ENCODE peak calls at places on chromosomes 6 and 20, in four cellular contexts. One of them, this sample, is unnamed. For H3K27me3, the result is how much of the 10 kb centered on the place peaks cover.

GRCh38 chr6:154731296-154732218 is 1.7 kb upstream of the SCAF8 start:
- DNase-seq in mammary epithelial cell: no peak
- DNase-seq in astrocyte: no peak
- DNase-seq in uterus: no peak
- DNase-seq in this sample: no peak

GRCh38 chr20:62583424-62583920 is 58.8 kb upstream of the SLCO4A1 start:
- DNase-seq in mammary epithelial cell: no peak
- DNase-seq in uterus: no peak
- DNase-seq in astrocyte: no peak
- DNase-seq in this sample: no peak

GRCh38 chr6:156914171-156914570 is 137.0 kb downstream of the ARID1B start:
- DNase-seq in uterus: no peak
- DNase-seq in astrocyte: no peak
- DNase-seq in mammary epithelial cell: no peak
- DNase-seq in this sample: no peak

GRCh38 chr6:3749991-3750323 is 1.6 kb downstream of the PXDC1 start:
- DNase-seq in mammary epithelial cell: peak
- DNase-seq in uterus: peak
- DNase-seq in astrocyte: peak
- DNase-seq in this sample: peak

GRCh38 chr20:58084566-58084965 is 143.9 kb downstream of the ANKRD60 start:
- DNase-seq in mammary epithelial cell: no peak
- DNase-seq in uterus: no peak
- DNase-seq in astrocyte: no peak
- DNase-seq in this sample: no peak

GRCh38 chr6:81790034-81790433 is 37.6 kb upstream of the TENT5A start:
- DNase-seq in astrocyte: no peak
- DNase-seq in mammary epithelial cell: no peak
- DNase-seq in uterus: no peak
- DNase-seq in this sample: no peak

GRCh38 chr20:58188496-58188895 is 40.0 kb downstream of the ANKRD60 start:
- DNase-seq in uterus: no peak
- DNase-seq in mammary epithelial cell: no peak
- DNase-seq in astrocyte: no peak
- DNase-seq in this sample: no peak

GRCh38 chr6:132466952-132467351 is 46.0 kb downstream of the STX7 start:
- DNase-seq in mammary epithelial cell: peak
- DNase-seq in uterus: peak
- DNase-seq in astrocyte: peak
- DNase-seq in this sample: no peak

GRCh38 chr6:125312478-125312877 is 10.7 kb upstream of the HDDC2 start:
- DNase-seq in astrocyte: no peak
- DNase-seq in mammary epithelial cell: no peak
- DNase-seq in uterus: no peak
- DNase-seq in this sample: no peak

GRCh38 chr6:141562181-141562800 is 570.4 kb upstream of the GJE1 start:
- DNase-seq in uterus: peak
- DNase-seq in mammary epithelial cell: no peak
- DNase-seq in astrocyte: no peak
- DNase-seq in this sample: no peak

GRCh38 chr6:81120280-81120679 is 632.2 kb downstream of the TENT5A start:
- DNase-seq in mammary epithelial cell: no peak
- DNase-seq in astrocyte: no peak
- DNase-seq in uterus: no peak
- DNase-seq in this sample: no peak

GRCh38 chr20:48682529-48683385 is 145.0 kb downstream of the PREX1 start:
- DNase-seq in mammary epithelial cell: peak
- DNase-seq in astrocyte: peak
- DNase-seq in uterus: peak
- DNase-seq in this sample: peak

GRCh38 chr20:22824077-22824476 is 211.0 kb upstream of the SSTR4 start:
- DNase-seq in astrocyte: no peak
- DNase-seq in mammary epithelial cell: no peak
- DNase-seq in uterus: no peak
- DNase-seq in this sample: no peak
- H3K27me3 ChIP-seq in astrocyte: under half
- H3K27me3 ChIP-seq in mammary epithelial cell: under half
- H3K27me3 ChIP-seq in uterus: under half
- H3K27me3 ChIP-seq in this sample: under half

DNA sequence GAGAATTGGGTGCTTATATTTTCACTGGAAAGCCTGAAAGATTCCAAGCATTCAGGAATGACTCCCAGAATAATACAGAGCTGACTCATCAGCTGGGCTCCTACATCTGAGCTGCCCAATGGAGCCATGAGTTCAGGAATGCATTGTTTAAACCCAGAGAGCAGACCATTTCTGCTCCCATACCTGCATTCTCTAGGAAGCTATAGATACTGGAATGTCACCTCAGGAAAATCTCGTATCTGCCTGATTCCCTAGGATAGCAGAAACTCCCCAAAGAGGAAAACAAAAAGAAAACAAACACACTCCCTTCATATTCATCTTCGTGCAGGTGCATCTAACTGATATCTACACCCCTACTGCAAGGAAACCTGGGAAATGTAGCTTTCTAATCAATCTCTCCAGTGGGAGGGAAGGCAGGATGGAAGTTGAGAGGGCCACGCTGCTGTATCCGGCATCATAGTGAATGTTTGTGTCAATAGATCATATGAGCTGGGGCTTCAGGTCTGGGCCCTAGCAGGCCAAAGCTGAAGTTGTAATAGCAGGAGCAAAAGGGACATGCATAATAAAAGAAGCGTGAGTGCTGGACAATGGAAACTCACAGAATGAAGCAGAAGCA is 8.2 kb upstream of the SLC2A12 start:
- DNase-seq in mammary epithelial cell: no peak
- DNase-seq in astrocyte: peak
- DNase-seq in uterus: no peak
- DNase-seq in this sample: no peak
- H3K27ac ChIP-seq in mammary epithelial cell: no peak
- H3K27ac ChIP-seq in astrocyte: peak
- H3K27ac ChIP-seq in uterus: no peak
- H3K27ac ChIP-seq in this sample: peak

DNA sequence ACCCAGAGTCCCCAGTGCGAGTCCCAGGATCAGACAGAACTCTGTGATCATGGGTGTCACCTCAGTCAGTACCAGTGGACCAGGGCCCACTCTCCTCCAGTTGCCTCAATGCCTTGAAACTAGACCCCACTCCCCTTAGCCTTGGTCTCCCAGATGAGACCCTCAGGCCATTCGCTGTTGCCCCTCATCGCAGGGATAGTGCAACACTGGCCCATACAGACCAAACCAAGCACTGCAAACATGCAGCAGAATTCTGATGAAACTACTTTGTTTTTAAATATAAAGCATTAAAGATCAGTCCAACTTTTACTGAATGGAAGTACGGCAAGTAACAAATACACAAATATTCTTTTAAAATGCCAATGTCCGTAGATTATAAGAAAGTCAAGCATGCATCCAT is 101.2 kb upstream of the NT5E start:
- DNase-seq in astrocyte: no peak
- DNase-seq in mammary epithelial cell: no peak
- DNase-seq in uterus: no peak
- DNase-seq in this sample: no peak
- TF ChIP-seq CTCF in astrocyte: no peak
- TF ChIP-seq CTCF in mammary epithelial cell: peak
- TF ChIP-seq CTCF in uterus: no peak
- TF ChIP-seq CTCF in this sample: no peak

DNA sequence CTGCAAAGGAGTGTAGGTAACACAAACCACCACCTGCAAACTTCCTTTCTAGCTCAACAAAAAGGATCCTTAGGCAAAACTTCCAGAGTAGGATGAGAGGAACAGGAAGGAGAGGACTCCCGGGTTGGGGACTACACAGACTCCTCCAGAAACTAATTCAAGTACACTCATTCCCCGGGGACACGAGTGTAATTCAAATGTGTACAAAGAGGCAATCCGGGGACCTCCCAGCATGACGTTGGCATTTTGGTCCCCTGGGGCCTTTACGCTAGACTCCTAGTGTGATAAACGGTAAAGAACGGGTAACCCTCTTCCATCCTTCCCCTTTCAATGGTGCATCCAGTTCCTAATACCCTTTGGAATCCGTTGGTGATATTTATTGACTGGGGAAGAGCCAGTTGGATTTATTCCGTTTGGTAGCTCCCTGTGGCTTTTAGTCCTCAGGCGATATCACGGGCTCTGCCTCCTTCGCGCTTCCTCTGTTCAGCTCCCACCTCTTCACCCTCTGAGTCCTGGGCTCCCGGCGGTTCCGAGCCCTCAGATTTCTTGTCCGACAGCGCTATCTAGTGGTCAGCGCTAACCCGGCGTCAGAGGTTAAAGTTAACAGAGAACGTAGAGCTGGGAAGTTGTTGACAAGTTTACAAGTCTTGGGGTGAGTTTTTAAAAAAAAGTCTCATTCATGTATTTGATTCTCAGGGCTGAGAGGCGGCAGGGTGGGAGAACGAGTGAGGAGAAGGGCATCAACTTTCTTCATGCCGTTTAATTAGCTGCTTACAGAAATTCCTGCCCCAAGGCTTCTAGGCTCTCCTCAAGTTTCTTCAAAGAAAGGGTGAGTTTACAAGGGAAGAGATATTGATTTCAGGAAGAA is 2.9 kb upstream of the COL12A1 start:
- DNase-seq in mammary epithelial cell: peak
- DNase-seq in uterus: peak
- DNase-seq in astrocyte: peak
- DNase-seq in this sample: peak
- H3K27me3 ChIP-seq in mammary epithelial cell: under half
- H3K27me3 ChIP-seq in uterus: under half
- H3K27me3 ChIP-seq in astrocyte: under half
- H3K27me3 ChIP-seq in this sample: under half

GRCh38 chr6:129731396-129731795 is 21.4 kb upstream of the ARHGAP18 start:
- DNase-seq in astrocyte: no peak
- DNase-seq in uterus: no peak
- DNase-seq in mammary epithelial cell: no peak
- DNase-seq in this sample: no peak
- H3K27ac ChIP-seq in astrocyte: no peak
- H3K27ac ChIP-seq in uterus: no peak
- H3K27ac ChIP-seq in mammary epithelial cell: no peak
- H3K27ac ChIP-seq in this sample: no peak

GRCh38 chr6:112620832-112621569 is 273.9 kb downstream of the RFPL4B start:
- DNase-seq in mammary epithelial cell: peak
- DNase-seq in uterus: no peak
- DNase-seq in astrocyte: peak
- DNase-seq in this sample: no peak

GRCh38 chr6:112622036-112622435 is 274.9 kb downstream of the RFPL4B start:
- DNase-seq in astrocyte: no peak
- DNase-seq in mammary epithelial cell: no peak
- DNase-seq in uterus: no peak
- DNase-seq in this sample: no peak

DNA sequence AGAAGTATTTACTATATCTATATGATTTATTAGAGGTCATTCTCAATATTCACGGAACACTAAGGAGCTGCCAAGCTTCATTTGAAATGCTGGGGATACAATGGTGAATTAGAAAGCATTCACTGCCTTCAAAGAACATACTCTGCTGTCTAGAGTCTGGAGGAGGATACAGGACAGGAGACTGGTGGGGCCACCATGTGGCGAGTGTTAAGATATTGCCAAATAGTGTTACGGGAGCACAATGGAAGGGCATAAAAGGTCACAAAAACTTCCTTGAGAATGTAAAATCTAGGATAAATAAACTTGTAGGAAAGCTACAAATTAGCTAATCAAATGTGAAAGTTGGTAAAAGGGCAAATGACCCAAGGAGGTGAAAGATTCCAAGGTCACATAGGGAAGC is 271.7 kb downstream of the RFPL4B start:
- DNase-seq in uterus: no peak
- DNase-seq in astrocyte: no peak
- DNase-seq in mammary epithelial cell: no peak
- DNase-seq in this sample: no peak
- TF ChIP-seq CTCF in uterus: no peak
- TF ChIP-seq CTCF in astrocyte: no peak
- TF ChIP-seq CTCF in mammary epithelial cell: no peak
- TF ChIP-seq CTCF in this sample: no peak

GRCh38 chr20:43323592-43323991 is 133.9 kb upstream of the PTPRT start:
- DNase-seq in uterus: no peak
- DNase-seq in mammary epithelial cell: no peak
- DNase-seq in astrocyte: no peak
- DNase-seq in this sample: no peak
- H3K27me3 ChIP-seq in uterus: under half
- H3K27me3 ChIP-seq in mammary epithelial cell: under half
- H3K27me3 ChIP-seq in astrocyte: under half
- H3K27me3 ChIP-seq in this sample: under half

This sample was measured in thoracic aorta.